ENCODE peak calls at places on chromosome 2, in eight cellular contexts. W is body of pancreas, N is HCT116, T is testis, Y is heart left ventricle, O is endothelial cell of umbilical vein, B is A549, I is Peyer's patch. S is an unnamed sample.

GRCh38 chr2:100246163-100247145 is 75.8 kb downstream of the LONRF2 start:
- DNase-seq in I (no peak), T (no peak), N (peak), Y (no peak), O (peak), W (no peak), B (peak), S (peak)

GRCh38 chr2:223597071-223597470 is 5.1 kb downstream of the SCG2 start:
- DNase-seq in O (no peak), B (no peak), T (no peak), W (no peak), Y (no peak), I (no peak), N (no peak), S (no peak)

GRCh38 chr2:212227755-212228154 is 310.8 kb downstream of the ERBB4 start:
- DNase-seq in O (peak), T (peak), N (peak), Y (peak), W (peak), I (no peak), B (peak), S (no peak)

GRCh38 chr2:200382883-200383282 is 76.4 kb downstream of the SPATS2L start:
- DNase-seq in B (no peak), W (no peak), Y (no peak), T (no peak), N (no peak), O (no peak), I (no peak), S (no peak)

GRCh38 chr2:178008636-178009289 is 63.8 kb downstream of the PDE11A start:
- DNase-seq in B (peak), Y (peak), T (peak), N (no peak), W (peak), I (no peak), O (no peak), S (no peak)

GRCh38 chr2:234615643-234616356 is 118.9 kb upstream of the ARL4C start:
- DNase-seq in W (no peak), I (no peak), O (no peak), B (no peak), N (no peak), Y (no peak), T (no peak), S (no peak)

GRCh38 chr2:118852605-118853128 is 5.2 kb upstream of the EN1 start:
- DNase-seq in O (no peak), W (no peak), I (no peak), Y (no peak), T (no peak), N (no peak), B (no peak), S (no peak)

GRCh38 chr2:65397122-65397521 is 35.3 kb downstream of the SPRED2 start:
- DNase-seq in T (no peak), N (no peak), Y (no peak), W (no peak), B (no peak), O (no peak), I (no peak), S (no peak)

GRCh38 chr2:7844414-7844961 is 837.4 kb upstream of the ID2 start:
- DNase-seq in T (no peak), Y (no peak), O (no peak), W (no peak), B (no peak), N (no peak), I (no peak), S (no peak)

GRCh38 chr2:27920148-27920885 is 29.8 kb downstream of the BABAM2 start:
- DNase-seq in O (peak), I (no peak), W (no peak), N (no peak), T (no peak), Y (no peak), B (peak), S (no peak)

GRCh38 chr2:181189932-181190331 is 209.5 kb downstream of the UBE2E3 start:
- DNase-seq in I (no peak), W (no peak), Y (no peak), B (no peak), T (no peak), O (no peak), N (no peak), S (no peak)

DNA sequence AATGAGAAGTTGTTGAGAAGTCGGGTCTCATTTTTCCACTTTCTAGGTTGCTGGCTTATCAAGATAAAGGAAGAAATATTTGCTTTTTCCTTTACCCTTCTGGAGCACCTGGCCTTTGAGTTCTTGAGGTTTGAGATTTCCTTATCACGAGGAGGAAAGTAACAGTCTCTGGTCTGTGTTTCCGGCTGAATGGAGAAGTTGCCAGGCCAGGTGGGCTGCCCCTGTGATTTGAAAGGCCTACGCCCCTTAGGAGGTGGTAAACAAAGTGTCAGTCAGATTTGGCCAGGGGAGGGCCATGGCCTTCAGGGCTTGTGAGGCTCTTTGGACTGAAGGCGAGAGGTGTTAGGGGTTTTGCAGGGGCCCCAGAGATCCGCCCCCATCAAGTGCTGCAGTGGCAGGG is 156.7 kb upstream of the HAAO start:
- DNase-seq in W (no peak), N (no peak), I (peak), Y (no peak), B (no peak), O (no peak), T (no peak), S (no peak)
- TF ChIP-seq POLR2A in W (no peak), N (no peak), I (no peak), Y (no peak), B (no peak), O (no peak), T (no peak), S (no peak)

GRCh38 chr2:190319557-190320498 is at the start of gene HIBCH:
- DNase-seq in N (peak), W (peak), B (peak), O (peak), I (peak), Y (peak), T (peak), S (peak)
- TF ChIP-seq POLR2A in N (peak), W (peak), B (peak), O (peak), I (peak), Y (peak), T (peak), S (peak)

GRCh38 chr2:173964565-173965371 is 405 bp downstream of the SP3 start:
- DNase-seq in O (peak), T (peak), Y (peak), I (peak), W (peak), N (no peak), B (peak), S (peak)

GRCh38 chr2:173963323-173963816 is 1.8 kb downstream of the SP3 start:
- DNase-seq in T (peak), O (peak), Y (no peak), W (no peak), I (peak), N (no peak), B (peak), S (peak)

GRCh38 chr2:173963817-173964564 is 1.2 kb downstream of the SP3 start:
- DNase-seq in O (peak), B (peak), Y (peak), I (peak), N (peak), T (peak), W (peak), S (peak)

GRCh38 chr2:173966274-173967098 is 1.3 kb upstream of the SP3 start:
- DNase-seq in T (no peak), B (peak), O (no peak), N (no peak), W (no peak), Y (no peak), I (no peak), S (no peak)

DNA sequence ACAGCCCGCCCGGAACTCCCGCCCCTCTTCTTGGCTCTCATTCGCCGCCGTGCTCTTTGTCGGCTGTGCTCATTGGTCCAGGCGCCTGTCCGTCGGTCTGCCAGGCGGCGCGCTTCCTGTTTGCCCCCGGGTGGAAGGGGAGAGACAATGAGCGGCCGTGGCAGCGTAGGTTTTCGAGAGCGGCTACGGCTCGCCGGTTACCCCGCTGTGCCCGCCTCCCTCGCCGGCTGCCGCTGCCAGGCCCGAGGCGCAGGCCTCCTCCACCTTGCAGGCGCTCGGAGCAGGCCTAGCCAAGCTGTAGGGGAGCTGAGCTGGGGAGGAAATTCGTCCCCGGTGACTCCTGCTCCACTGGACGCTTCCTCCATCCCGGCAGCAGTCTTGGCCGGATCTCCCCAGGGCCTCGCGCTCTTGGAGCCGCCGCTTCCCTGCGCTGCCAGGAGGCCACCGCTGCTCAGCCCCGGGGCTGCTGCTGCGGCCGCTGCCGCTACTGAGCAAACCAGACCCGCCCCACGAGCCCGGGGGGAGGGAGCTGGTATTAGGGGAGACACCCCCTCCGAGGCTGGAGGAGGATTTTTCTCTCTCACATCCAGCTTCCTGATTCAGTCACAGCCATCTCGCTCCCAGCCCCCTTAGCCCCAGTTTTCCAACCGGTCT is at the start of gene SP3:
- DNase-seq in T (peak), O (peak), N (peak), Y (peak), W (peak), B (peak), I (peak), S (peak)
- TF ChIP-seq POLR2A in T (peak), O (peak), N (peak), Y (peak), W (peak), B (peak), I (peak), S (peak)

DNA sequence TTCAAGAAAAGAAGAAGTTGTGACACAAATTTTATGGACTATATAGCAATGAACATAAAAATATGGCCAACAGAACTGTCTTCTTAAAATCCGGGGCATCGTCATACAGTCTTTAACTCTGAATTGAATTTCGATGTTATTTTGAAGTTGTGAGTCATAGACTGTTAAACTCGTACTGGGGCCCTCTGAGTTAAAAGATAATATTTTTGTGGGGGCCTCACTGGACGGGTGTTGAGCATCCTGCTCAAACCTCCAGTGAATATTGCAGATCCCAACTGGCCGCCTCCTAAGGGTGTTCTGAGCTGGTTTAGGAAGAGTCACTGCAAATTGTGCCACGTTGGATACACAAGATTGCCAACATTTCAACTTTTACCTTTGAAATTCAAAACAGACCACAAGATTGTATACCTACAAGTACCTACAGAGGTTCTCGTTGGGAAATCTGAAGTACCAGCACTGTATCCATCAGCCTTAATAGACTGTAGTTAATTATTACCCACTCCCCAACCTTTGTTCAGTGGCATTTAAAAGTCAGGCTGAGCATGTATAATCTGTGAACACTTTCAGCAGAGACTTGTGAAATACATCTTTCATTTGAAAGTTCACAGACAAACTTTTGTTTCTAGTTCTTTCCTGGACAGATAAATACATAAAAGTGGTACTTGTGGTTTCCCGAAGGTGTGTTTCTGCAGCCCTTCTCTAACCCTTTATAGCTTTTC is 27.8 kb downstream of the KLHL23 start:
- DNase-seq in N (no peak), Y (no peak), T (no peak), O (no peak), W (no peak), B (no peak), I (no peak), S (no peak)
- TF ChIP-seq POLR2A in N (no peak), Y (no peak), T (no peak), O (no peak), W (no peak), B (no peak), I (no peak), S (no peak)

GRCh38 chr2:241724259-241724974 is 10.0 kb upstream of the D2HGDH start:
- DNase-seq in I (no peak), B (no peak), O (no peak), W (no peak), T (no peak), Y (no peak), N (no peak), S (no peak)
- TF ChIP-seq POLR2A in I (no peak), B (no peak), O (no peak), W (no peak), T (no peak), Y (no peak), N (no peak), S (no peak)

GRCh38 chr2:21004181-21004572 is 39.7 kb downstream of the APOB start:
- DNase-seq in Y (no peak), T (no peak), I (no peak), O (no peak), W (no peak), B (no peak), N (no peak), S (no peak)
- TF ChIP-seq POLR2A in Y (no peak), T (no peak), I (no peak), O (no peak), W (no peak), B (no peak), N (no peak), S (no peak)

DNA sequence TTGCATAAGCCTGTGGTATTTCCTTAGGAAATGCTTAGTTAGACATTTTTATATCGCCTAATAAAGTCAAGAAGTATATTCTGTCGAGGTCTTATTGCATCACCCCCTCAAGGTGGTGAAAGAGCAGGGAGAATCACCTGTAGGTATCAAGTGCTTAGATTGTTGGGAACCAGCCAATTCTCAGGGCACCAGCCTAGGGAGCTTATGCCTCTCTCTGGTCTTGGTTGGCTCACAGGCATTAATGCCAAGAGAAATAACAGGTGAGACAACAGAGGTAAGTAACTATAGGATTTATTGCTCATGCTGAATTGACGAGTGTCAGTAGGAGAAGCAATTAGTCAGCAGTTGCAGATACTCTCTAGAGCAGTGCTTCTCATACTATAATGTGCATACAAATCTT is 663.3 kb upstream of the ZNF804A start:
- DNase-seq in Y (no peak), I (no peak), T (no peak), B (no peak), O (no peak), N (no peak), W (no peak), S (no peak)
- TF ChIP-seq POLR2A in Y (no peak), I (no peak), T (no peak), B (no peak), O (no peak), N (no peak), W (no peak), S (no peak)

GRCh38 chr2:43219383-43220228 is 6.8 kb downstream of the ZFP36L2 start:
- DNase-seq in O (peak), N (peak), I (peak), B (peak), T (peak), W (peak), Y (peak), S (peak)
- TF ChIP-seq POLR2A in O (peak), N (peak), I (peak), B (peak), T (no peak), W (peak), Y (peak), S (peak)